ENCODE peak calls at places on chromosomes 2 and 18, in four cellular contexts. H, D, P and U are unnamed samples.

GRCh38 chr2:219289537-219290361 is 10.6 kb downstream of the DNAJB2 start:
- DNase-seq in H (peak; percentile 91), D (no peak), P (no peak), U (no peak)

GRCh38 chr2:172095146-172095904 is 7.4 kb downstream of the DLX2 start:
- DNase-seq in H (no peak), D (no peak), P (no peak), U (peak; percentile 54)

GRCh38 chr18:36298113-36298701 is 694 bp downstream of the FHOD3 start:
- DNase-seq in H (no peak), D (peak; percentile 15), P (no peak), U (no peak)

GRCh38 chr2:84705858-84706257 is 175.0 kb downstream of the TRABD2A start:
- DNase-seq in H (no peak), D (no peak), P (no peak), U (no peak)

GRCh38 chr2:62871506-62871905 is 166.0 kb downstream of the EHBP1 start:
- DNase-seq in H (no peak), D (no peak), P (no peak), U (no peak)

GRCh38 chr2:43402002-43402401 is 175.6 kb upstream of the ZFP36L2 start:
- DNase-seq in H (no peak), D (no peak), P (no peak), U (no peak)

GRCh38 chr2:45457211-45457945 is 153.7 kb downstream of the SRBD1 start:
- DNase-seq in H (no peak), D (no peak), P (no peak), U (no peak)

GRCh38 chr2:96762529-96763253 is 2.0 kb downstream of the CNNM4 start:
- DNase-seq in H (no peak), D (no peak), P (no peak), U (no peak)

GRCh38 chr2:130288467-130289403 is 54.0 kb upstream of the IMP4 start:
- DNase-seq in H (no peak), D (peak; percentile 58), P (no peak), U (no peak)

GRCh38 chr2:172462393-172463381 is 35.3 kb downstream of the ITGA6 start:
- DNase-seq in H (no peak), D (no peak), P (no peak), U (no peak)

GRCh38 chr2:44016282-44016681 is 20.5 kb upstream of the LRPPRC start:
- DNase-seq in H (no peak), D (peak; percentile 38), P (no peak), U (peak; percentile 43)

GRCh38 chr2:76640905-76641304 is 881.3 kb downstream of the LRRTM4 start:
- DNase-seq in H (no peak), D (no peak), P (no peak), U (no peak)

GRCh38 chr2:232353096-232353495 is 25.5 kb upstream of the ALPP start:
- DNase-seq in H (no peak), D (no peak), P (peak; percentile 42), U (no peak)

GRCh38 chr2:60882971-60883753 is 1.8 kb downstream of the REL start:
- DNase-seq in H (no peak), D (no peak), P (no peak), U (no peak)

GRCh38 chr2:242060212-242060835 is 190.8 kb downstream of the RTP5 start:
- DNase-seq in H (no peak), D (no peak), P (no peak), U (no peak)

GRCh38 chr2:2896011-2896410 is 481.6 kb downstream of the EIPR1 start:
- DNase-seq in H (no peak), D (no peak), P (no peak), U (no peak)

GRCh38 chr2:101357386-101357785 is 29.9 kb downstream of the CREG2 start:
- DNase-seq in H (no peak), D (no peak), P (no peak), U (no peak)

GRCh38 chr2:101354420-101354819 is 32.9 kb downstream of the CREG2 start:
- DNase-seq in H (no peak), D (no peak), P (no peak), U (no peak)

GRCh38 chr2:101354910-101355309 is 32.4 kb downstream of the CREG2 start:
- DNase-seq in H (no peak), D (no peak), P (no peak), U (no peak)

GRCh38 chr2:101355561-101356130 is 31.7 kb downstream of the CREG2 start:
- DNase-seq in H (no peak), D (no peak), P (no peak), U (no peak)

GRCh38 chr2:101356486-101356885 is 30.8 kb downstream of the CREG2 start:
- DNase-seq in H (no peak), D (no peak), P (no peak), U (no peak)
- TF ChIP-seq POLR2A in H (no peak), D (no peak), P (no peak), U (no peak)

GRCh38 chr2:142973160-142973821 is 95.8 kb downstream of the KYNU start:
- DNase-seq in H (no peak), D (no peak), P (no peak), U (no peak)
- H3K27ac ChIP-seq in H (no peak overlapping the region), D (no peak overlapping the region), P (no peak overlapping the region), U (no peak overlapping the region)

DNA sequence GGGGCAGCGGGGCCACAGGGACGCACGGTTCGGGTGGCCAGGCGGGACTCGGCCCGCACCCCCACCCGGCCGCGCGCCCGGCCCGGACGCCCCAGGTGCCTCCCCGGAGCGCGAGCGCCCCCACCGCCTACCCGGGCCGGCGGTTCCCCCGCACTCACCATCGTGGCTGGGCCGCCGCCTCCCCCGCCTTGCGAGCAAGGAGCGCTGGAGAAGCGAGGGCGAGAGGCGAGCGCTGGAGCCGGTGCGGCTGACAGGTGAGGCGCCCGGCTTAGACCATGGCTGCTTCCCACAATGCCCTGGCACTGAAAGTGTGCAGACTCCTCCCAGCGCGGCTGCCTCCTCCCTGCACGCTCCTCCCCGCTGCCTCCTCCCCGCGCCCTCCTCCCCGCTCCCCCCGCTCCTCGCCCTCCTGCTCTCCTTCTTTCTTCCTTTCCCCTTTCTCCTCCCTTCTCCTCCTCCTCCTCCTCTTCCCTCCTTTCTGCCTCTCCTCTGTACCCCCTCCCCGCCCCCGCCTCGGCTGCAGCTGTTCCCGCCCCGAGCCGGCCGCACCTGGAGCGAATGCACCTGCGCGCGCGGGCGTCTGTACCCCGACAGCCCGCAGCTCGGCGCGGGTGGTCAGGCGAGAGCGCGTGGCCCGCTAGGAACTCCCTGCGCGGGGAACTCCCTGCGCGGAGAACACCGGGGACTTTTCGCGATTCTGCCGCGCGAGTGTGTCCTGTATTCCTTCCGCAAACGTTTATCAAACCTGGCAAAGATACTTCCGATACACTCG is at the start of gene AP1S3:
- DNase-seq in H (peak; percentile 46), D (peak; percentile 60), P (peak; percentile 68), U (peak; percentile 84)
- TF ChIP-seq POLR2A in H (no peak), D (no peak), P (no peak), U (no peak)

GRCh38 chr2:112603731-112604130 is 19.3 kb downstream of the CHCHD5 start:
- DNase-seq in H (no peak), D (no peak), P (no peak), U (no peak)

GRCh38 chr2:112597537-112598322 is 13.3 kb downstream of the CHCHD5 start:
- DNase-seq in H (no peak), D (no peak), P (no peak), U (no peak)

GRCh38 chr2:112602917-112603316 is 18.5 kb downstream of the CHCHD5 start:
- DNase-seq in H (no peak), D (no peak), P (no peak), U (no peak)

GRCh38 chr2:112601754-112602153 is 17.3 kb downstream of the CHCHD5 start:
- DNase-seq in H (no peak), D (no peak), P (no peak), U (no peak)

GRCh38 chr2:112600634-112601033 is 16.2 kb downstream of the CHCHD5 start:
- DNase-seq in H (no peak), D (no peak), P (no peak), U (no peak)
- H3K27ac ChIP-seq in H (no peak overlapping the region), D (no peak overlapping the region), P (no peak overlapping the region), U (no peak overlapping the region)

GRCh38 chr2:47061989-47062678 is 93.0 kb downstream of the STPG4 start:
- DNase-seq in H (no peak), D (peak; percentile 36), P (no peak), U (no peak)

GRCh38 chr2:47058061-47058931 is 96.8 kb downstream of the STPG4 start:
- DNase-seq in H (no peak), D (no peak), P (peak; percentile 63), U (no peak)

GRCh38 chr2:47062721-47063120 is 92.4 kb downstream of the STPG4 start:
- DNase-seq in H (no peak), D (no peak), P (no peak), U (no peak)

GRCh38 chr2:47063159-47063930 is 91.8 kb downstream of the STPG4 start:
- DNase-seq in H (no peak), D (no peak), P (peak; percentile 37), U (no peak)

DNA sequence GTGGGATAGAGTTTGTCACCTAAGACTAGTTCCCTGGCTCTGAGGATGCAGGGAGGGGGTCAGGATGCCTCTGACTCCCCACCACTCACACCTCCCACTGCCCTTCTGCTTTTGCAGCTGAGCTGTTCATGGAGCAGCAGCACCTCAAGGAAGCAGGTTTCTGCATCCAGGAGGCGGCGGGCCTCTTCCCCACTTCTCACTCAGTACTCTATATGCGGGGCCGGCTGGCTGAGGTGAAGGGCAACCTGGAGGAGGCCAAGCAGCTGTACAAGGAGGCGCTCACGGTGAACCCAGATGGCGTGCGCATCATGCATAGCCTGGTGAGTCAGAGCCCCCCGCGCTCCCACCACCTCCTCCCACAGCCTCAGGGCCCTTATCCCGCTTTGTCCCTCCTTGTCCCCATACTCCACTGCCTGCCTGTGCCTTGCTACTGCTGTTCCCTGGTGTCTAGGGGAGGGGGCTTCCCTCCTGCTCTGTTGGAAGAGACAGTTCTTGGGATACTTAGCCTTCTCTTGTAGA is 94.4 kb downstream of the STPG4 start:
- DNase-seq in H (no peak), D (no peak), P (peak; percentile 33), U (no peak)
- TF ChIP-seq POLR2A in H (no peak), D (no peak), P (no peak), U (no peak)